ENCODE peak calls at places on chromosome 22, in five cellular contexts. One of them, this sample, is unnamed.

GRCh38 chr22:50581950-50582561 is 593 bp downstream of the CHKB start:
- DNase-seq in neuronal stem cell: no peak
- DNase-seq in H9: no peak
- DNase-seq in mesenchymal stem cell: peak
- DNase-seq in H1: no peak
- DNase-seq in this sample: peak

GRCh38 chr22:46355369-46355995 is 20.0 kb downstream of the TRMU start:
- DNase-seq in mesenchymal stem cell: peak
- DNase-seq in H9: peak
- DNase-seq in H1: peak
- DNase-seq in neuronal stem cell: peak
- DNase-seq in this sample: peak

GRCh38 chr22:31119026-31119717 is 3.6 kb upstream of the INPP5J start:
- DNase-seq in mesenchymal stem cell: no peak
- DNase-seq in H9: no peak
- DNase-seq in H1: no peak
- DNase-seq in neuronal stem cell: no peak
- DNase-seq in this sample: no peak

GRCh38 chr22:20188567-20188877 is 37.7 kb upstream of the CCDC188 start:
- DNase-seq in neuronal stem cell: no peak
- DNase-seq in mesenchymal stem cell: no peak
- DNase-seq in H9: no peak
- DNase-seq in H1: no peak
- DNase-seq in this sample: no peak

GRCh38 chr22:19596680-19597398 is 72.6 kb upstream of the CLDN5 start:
- DNase-seq in H9: no peak
- DNase-seq in mesenchymal stem cell: peak
- DNase-seq in neuronal stem cell: no peak
- DNase-seq in H1: no peak
- DNase-seq in this sample: peak

GRCh38 chr22:47602732-47603131 is 840.3 kb downstream of the TBC1D22A start:
- DNase-seq in H1: no peak
- DNase-seq in H9: no peak
- DNase-seq in mesenchymal stem cell: no peak
- DNase-seq in neuronal stem cell: no peak
- DNase-seq in this sample: no peak

GRCh38 chr22:24361976-24362646 is 65.3 kb upstream of the ADORA2A start:
- DNase-seq in H9: no peak
- DNase-seq in neuronal stem cell: no peak
- DNase-seq in H1: no peak
- DNase-seq in mesenchymal stem cell: no peak
- DNase-seq in this sample: no peak

GRCh38 chr22:24428751-24429410 is 1.5 kb downstream of the ADORA2A start:
- DNase-seq in mesenchymal stem cell: no peak
- DNase-seq in H9: no peak
- DNase-seq in H1: no peak
- DNase-seq in neuronal stem cell: no peak
- DNase-seq in this sample: no peak

GRCh38 chr22:45542001-45542520 is 39.4 kb downstream of the FBLN1 start:
- DNase-seq in H1: no peak
- DNase-seq in mesenchymal stem cell: no peak
- DNase-seq in H9: no peak
- DNase-seq in neuronal stem cell: no peak
- DNase-seq in this sample: no peak

GRCh38 chr22:33049125-33049729 is 9.0 kb downstream of the SYN3 start:
- DNase-seq in H9: peak
- DNase-seq in mesenchymal stem cell: peak
- DNase-seq in neuronal stem cell: peak
- DNase-seq in H1: peak
- DNase-seq in this sample: peak

GRCh38 chr22:45680932-45681700 is 9.5 kb downstream of the ATXN10 start:
- DNase-seq in neuronal stem cell: no peak
- DNase-seq in H1: no peak
- DNase-seq in H9: no peak
- DNase-seq in mesenchymal stem cell: peak
- DNase-seq in this sample: no peak

GRCh38 chr22:44658371-44658953 is 43.5 kb upstream of the PRR5 start:
- DNase-seq in mesenchymal stem cell: no peak
- DNase-seq in H9: peak
- DNase-seq in H1: no peak
- DNase-seq in neuronal stem cell: no peak
- DNase-seq in this sample: no peak

GRCh38 chr22:24471570-24471969 is 23.6 kb upstream of the UPB1 start:
- DNase-seq in H1: peak
- DNase-seq in neuronal stem cell: no peak
- DNase-seq in mesenchymal stem cell: no peak
- DNase-seq in H9: no peak
- DNase-seq in this sample: no peak

GRCh38 chr22:45608763-45609180 is 62.9 kb upstream of the ATXN10 start:
- DNase-seq in mesenchymal stem cell: peak
- DNase-seq in neuronal stem cell: no peak
- DNase-seq in H1: no peak
- DNase-seq in H9: no peak
- DNase-seq in this sample: no peak

GRCh38 chr22:31150615-31151014 is 9.4 kb upstream of the RNF185 start:
- DNase-seq in H1: no peak
- DNase-seq in mesenchymal stem cell: no peak
- DNase-seq in H9: no peak
- DNase-seq in neuronal stem cell: no peak
- DNase-seq in this sample: no peak

GRCh38 chr22:47019012-47019790 is 256.8 kb downstream of the TBC1D22A start:
- DNase-seq in H1: no peak
- DNase-seq in H9: no peak
- DNase-seq in neuronal stem cell: no peak
- DNase-seq in mesenchymal stem cell: no peak
- DNase-seq in this sample: no peak

GRCh38 chr22:31185056-31185455 is 25.1 kb downstream of the RNF185 start:
- DNase-seq in H1: no peak
- DNase-seq in H9: no peak
- DNase-seq in mesenchymal stem cell: peak
- DNase-seq in neuronal stem cell: no peak
- DNase-seq in this sample: peak

GRCh38 chr22:20141186-20142077 is 9.4 kb downstream of the CCDC188 start:
- DNase-seq in H9: no peak
- DNase-seq in H1: no peak
- DNase-seq in mesenchymal stem cell: peak
- DNase-seq in neuronal stem cell: no peak
- DNase-seq in this sample: peak

GRCh38 chr22:30825711-30826505 is 131.2 kb downstream of the OSBP2 start:
- DNase-seq in mesenchymal stem cell: no peak
- DNase-seq in H9: no peak
- DNase-seq in neuronal stem cell: no peak
- DNase-seq in H1: peak
- DNase-seq in this sample: no peak

GRCh38 chr22:19605508-19606331 is 81.5 kb upstream of the CLDN5 start:
- DNase-seq in H1: no peak
- DNase-seq in neuronal stem cell: no peak
- DNase-seq in H9: no peak
- DNase-seq in mesenchymal stem cell: no peak
- DNase-seq in this sample: no peak

GRCh38 chr22:24440270-24440717 is 12.9 kb downstream of the ADORA2A start:
- DNase-seq in H1: no peak
- DNase-seq in neuronal stem cell: no peak
- DNase-seq in mesenchymal stem cell: no peak
- DNase-seq in H9: no peak
- DNase-seq in this sample: no peak

GRCh38 chr22:21451545-21452520 is 15.4 kb upstream of the TMEM191C start:
- DNase-seq in H9: peak
- DNase-seq in neuronal stem cell: no peak
- DNase-seq in H1: peak
- DNase-seq in mesenchymal stem cell: no peak
- DNase-seq in this sample: no peak

GRCh38 chr22:19477321-19478085 is 1.5 kb downstream of the UFD1 start:
- DNase-seq in neuronal stem cell: no peak
- DNase-seq in H1: no peak
- DNase-seq in mesenchymal stem cell: no peak
- DNase-seq in H9: no peak
- DNase-seq in this sample: no peak

GRCh38 chr22:49767355-49768062 is 60.2 kb downstream of the BRD1 start:
- DNase-seq in mesenchymal stem cell: peak
- DNase-seq in H1: peak
- DNase-seq in neuronal stem cell: peak
- DNase-seq in H9: peak
- DNase-seq in this sample: peak

GRCh38 chr22:17655289-17655688 is 16.7 kb downstream of the BCL2L13 start:
- DNase-seq in H1: no peak
- DNase-seq in mesenchymal stem cell: no peak
- DNase-seq in neuronal stem cell: no peak
- DNase-seq in H9: no peak
- DNase-seq in this sample: no peak

GRCh38 chr22:31049815-31050420 is 31.2 kb upstream of the SMTN start:
- DNase-seq in H9: no peak
- DNase-seq in neuronal stem cell: no peak
- DNase-seq in mesenchymal stem cell: peak
- DNase-seq in H1: no peak
- DNase-seq in this sample: peak

GRCh38 chr22:44755956-44756361 is 3.6 kb downstream of the ARHGAP8 start:
- DNase-seq in neuronal stem cell: no peak
- DNase-seq in H1: no peak
- DNase-seq in mesenchymal stem cell: no peak
- DNase-seq in H9: peak
- DNase-seq in this sample: peak

GRCh38 chr22:46514592-46515207 is 22.7 kb downstream of the CELSR1 start:
- DNase-seq in H1: no peak
- DNase-seq in neuronal stem cell: no peak
- DNase-seq in mesenchymal stem cell: peak
- DNase-seq in H9: no peak
- DNase-seq in this sample: no peak

GRCh38 chr22:44363214-44363979 is 50.6 kb upstream of the SHISAL1 start:
- DNase-seq in neuronal stem cell: no peak
- DNase-seq in mesenchymal stem cell: peak
- DNase-seq in H9: no peak
- DNase-seq in H1: no peak
- DNase-seq in this sample: peak

GRCh38 chr22:37626144-37626543 is 13.3 kb upstream of the SH3BP1 start:
- DNase-seq in H9: no peak
- DNase-seq in mesenchymal stem cell: no peak
- DNase-seq in H1: no peak
- DNase-seq in neuronal stem cell: no peak
- DNase-seq in this sample: peak

GRCh38 chr22:20422271-20422958 is 15.2 kb downstream of the SCARF2 start:
- DNase-seq in H1: no peak
- DNase-seq in neuronal stem cell: no peak
- DNase-seq in mesenchymal stem cell: no peak
- DNase-seq in H9: no peak
- DNase-seq in this sample: no peak

DNA sequence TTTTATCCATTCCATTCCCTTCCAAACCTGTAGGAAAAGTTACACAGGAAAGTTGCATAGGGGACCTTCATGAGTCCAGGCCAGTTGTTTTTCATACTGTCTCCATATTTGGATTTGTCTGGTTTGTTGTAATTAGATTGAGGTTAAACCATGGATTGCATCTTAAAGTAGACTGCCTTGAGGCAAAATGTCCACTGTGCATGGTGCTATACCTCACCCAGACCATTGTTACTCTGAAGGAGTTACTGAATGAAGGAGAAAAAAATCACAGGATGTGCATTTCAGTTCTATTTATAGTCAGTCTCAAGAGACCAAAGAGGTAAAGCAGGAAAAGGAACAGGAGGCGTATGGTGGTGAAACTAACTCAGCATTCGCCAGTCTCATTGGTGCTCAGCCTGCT is 29.6 kb upstream of the L3MBTL2 start:
- DNase-seq in H9: no peak
- DNase-seq in mesenchymal stem cell: no peak
- DNase-seq in neuronal stem cell: no peak
- DNase-seq in H1: no peak
- DNase-seq in this sample: no peak
- H2BK12ac ChIP-seq in H9: no peak
- H2BK12ac ChIP-seq in mesenchymal stem cell: no peak
- H2BK12ac ChIP-seq in neuronal stem cell: no peak
- H2BK12ac ChIP-seq in H1: no peak
- H2BK12ac ChIP-seq in this sample: no peak

DNA sequence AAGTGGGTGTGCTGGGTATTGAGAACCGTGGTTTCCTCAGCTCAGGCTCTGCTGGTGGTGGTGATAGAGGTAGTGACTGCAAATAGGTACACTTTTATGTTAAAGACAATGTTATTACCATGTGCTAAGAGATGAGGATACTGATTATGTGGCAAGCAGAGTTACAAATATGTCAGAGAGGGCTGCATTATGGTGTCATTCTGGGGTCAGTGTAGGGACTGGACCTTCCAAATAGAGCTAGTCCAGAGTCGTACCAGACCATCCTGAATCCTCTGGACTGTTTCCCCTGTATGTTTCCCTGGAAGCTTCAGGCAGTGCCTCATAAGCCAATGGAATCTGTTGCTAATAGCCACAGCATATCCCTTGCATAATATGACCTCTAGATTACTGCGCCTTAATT is at the start of gene DNAJB7:
- DNase-seq in H9: no peak
- DNase-seq in neuronal stem cell: no peak
- DNase-seq in H1: no peak
- DNase-seq in mesenchymal stem cell: peak
- DNase-seq in this sample: no peak
- H2BK5ac ChIP-seq in H9: no peak
- H2BK5ac ChIP-seq in neuronal stem cell: no peak
- H2BK5ac ChIP-seq in H1: no peak
- H2BK5ac ChIP-seq in mesenchymal stem cell: no peak
- H2BK5ac ChIP-seq in this sample: no peak

GRCh38 chr22:29016067-29016938 is 45.3 kb downstream of the C22orf31 start:
- DNase-seq in mesenchymal stem cell: no peak
- DNase-seq in H9: no peak
- DNase-seq in H1: no peak
- DNase-seq in neuronal stem cell: no peak
- DNase-seq in this sample: no peak
- H2BK12ac ChIP-seq in mesenchymal stem cell: no peak
- H2BK12ac ChIP-seq in H9: no peak
- H2BK12ac ChIP-seq in H1: no peak
- H2BK12ac ChIP-seq in neuronal stem cell: no peak
- H2BK12ac ChIP-seq in this sample: no peak

GRCh38 chr22:36440429-36441002 is 40.9 kb downstream of the TXN2 start:
- DNase-seq in H9: no peak
- DNase-seq in mesenchymal stem cell: no peak
- DNase-seq in neuronal stem cell: no peak
- DNase-seq in H1: no peak
- DNase-seq in this sample: no peak
- H2BK5ac ChIP-seq in H9: no peak
- H2BK5ac ChIP-seq in mesenchymal stem cell: no peak
- H2BK5ac ChIP-seq in neuronal stem cell: no peak
- H2BK5ac ChIP-seq in H1: no peak
- H2BK5ac ChIP-seq in this sample: peak

DNA sequence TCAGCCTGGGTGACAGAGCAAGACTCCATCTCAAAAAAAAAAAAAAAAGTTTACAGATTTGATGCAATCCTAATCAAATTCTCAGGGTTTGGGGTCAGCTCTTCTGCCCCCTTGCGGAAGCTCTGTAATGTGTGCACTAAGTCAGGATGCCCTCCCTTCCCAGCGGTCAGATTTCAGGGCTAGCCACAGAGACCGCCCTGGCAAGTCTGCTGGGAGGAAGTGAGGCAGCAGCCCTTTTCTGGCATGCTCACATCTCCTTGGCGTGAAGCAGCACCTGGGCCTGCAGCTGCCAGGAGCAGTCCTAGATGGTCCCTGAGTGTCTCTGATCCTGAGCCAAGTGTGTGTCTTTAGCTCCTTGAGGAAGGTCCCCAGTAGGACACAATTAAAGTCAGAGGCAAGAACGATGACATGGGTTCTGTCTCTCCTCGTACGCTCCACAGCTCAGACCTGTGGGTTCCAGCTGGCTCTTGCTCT is 10.9 kb upstream of the APOBEC3C start:
- DNase-seq in mesenchymal stem cell: peak
- DNase-seq in neuronal stem cell: peak
- DNase-seq in H1: peak
- DNase-seq in H9: peak
- DNase-seq in this sample: peak
- H2BK12ac ChIP-seq in mesenchymal stem cell: no peak
- H2BK12ac ChIP-seq in neuronal stem cell: no peak
- H2BK12ac ChIP-seq in H1: peak
- H2BK12ac ChIP-seq in H9: no peak
- H2BK12ac ChIP-seq in this sample: no peak